ENCODE peak calls at places on chromosomes 11 and 22, in ten cellular contexts. G is NB4, C is cardiac muscle cell, F is thoracic aorta, P is heart right ventricle, R is GM12865, T is spleen, X is RWPE1, D is WTC11, K is heart left ventricle. Y is an unnamed sample.

GRCh38 chr11:17230867-17231851 is 23.4 kb upstream of the PIK3C2A start:
- DNase-seq in D (no peak), F (no peak), P (no peak), X (no peak), C (no peak), K (no peak), R (peak; percentile 84), T (no peak), G (peak; percentile 78), Y (no peak)

GRCh38 chr11:62546244-62546936 is at the start of gene AHNAK:
- DNase-seq in T (peak; percentile 93), X (peak; percentile 62), D (peak; percentile 73), P (peak; percentile 91), F (no peak), R (peak; percentile 79), C (peak; percentile 87), G (peak; percentile 90), K (peak; percentile 94), Y (no peak)

GRCh38 chr11:697811-698311 is 2.2 kb downstream of the TMEM80 start:
- DNase-seq in P (no peak), D (no peak), X (no peak), T (no peak), F (no peak), C (no peak), K (peak; percentile 15), R (no peak), G (no peak), Y (no peak)

GRCh38 chr11:70204466-70204799 is 1.3 kb downstream of the FADD start:
- DNase-seq in F (no peak), K (no peak), P (no peak), G (no peak), R (peak; percentile 55), D (no peak), T (no peak), X (peak; percentile 16), C (no peak), Y (no peak)

GRCh38 chr11:9038537-9038936 is 34.7 kb upstream of the NRIP3 start:
- DNase-seq in P (no peak), K (no peak), D (no peak), T (no peak), R (no peak), C (no peak), X (no peak), F (no peak), G (peak; percentile 7), Y (no peak)

GRCh38 chr22:28222976-28223375 is 303.9 kb upstream of the PITPNB start:
- DNase-seq in P (no peak), G (no peak), T (no peak), R (no peak), C (no peak), X (no peak), K (no peak), D (no peak), F (no peak), Y (no peak)

GRCh38 chr22:49033616-49034015 is 794.1 kb downstream of the BRD1 start:
- DNase-seq in D (no peak), X (no peak), K (no peak), R (no peak), C (no peak), T (peak; percentile 38), P (no peak), G (no peak), F (no peak), Y (no peak)

GRCh38 chr11:35065566-35065965 is 73.4 kb upstream of the CD44 start:
- DNase-seq in P (no peak), G (no peak), C (no peak), X (no peak), D (no peak), T (no peak), K (no peak), F (no peak), R (no peak), Y (no peak)

GRCh38 chr11:108223449-108224149 is 732 bp downstream of the ATM start:
- DNase-seq in X (no peak), F (no peak), G (peak; percentile 54), P (no peak), K (no peak), R (peak; percentile 76), D (no peak), T (no peak), C (no peak), Y (no peak)

GRCh38 chr11:14927146-14927545 is 35.1 kb upstream of the CYP2R1 start:
- DNase-seq in R (no peak), D (no peak), F (no peak), T (no peak), P (no peak), K (no peak), C (no peak), G (no peak), X (no peak), Y (no peak)

GRCh38 chr11:124610295-124610694 is 933 bp upstream of the PANX3 start:
- DNase-seq in R (no peak), T (no peak), P (no peak), F (no peak), C (no peak), D (no peak), K (no peak), X (no peak), G (no peak), Y (no peak)

GRCh38 chr22:32232447-32232846 is 22.7 kb downstream of the SLC5A4 start:
- DNase-seq in R (no peak), F (no peak), K (no peak), X (no peak), T (no peak), G (no peak), D (no peak), C (no peak), P (no peak), Y (no peak)

GRCh38 chr22:32237021-32237420 is 18.1 kb downstream of the SLC5A4 start:
- DNase-seq in X (no peak), K (no peak), C (no peak), F (no peak), D (no peak), P (no peak), G (no peak), R (no peak), T (no peak), Y (no peak)

GRCh38 chr22:32240461-32240860 is 14.7 kb downstream of the SLC5A4 start:
- DNase-seq in D (no peak), F (no peak), P (no peak), G (no peak), R (no peak), X (no peak), C (no peak), T (no peak), K (no peak), Y (no peak)

GRCh38 chr22:32233091-32233490 is 22.1 kb downstream of the SLC5A4 start:
- DNase-seq in R (no peak), F (no peak), P (no peak), T (no peak), G (no peak), D (no peak), X (no peak), C (no peak), K (no peak), Y (no peak)

GRCh38 chr22:32237905-32238304 is 17.2 kb downstream of the SLC5A4 start:
- DNase-seq in T (no peak), X (no peak), C (no peak), P (no peak), R (no peak), K (no peak), G (no peak), D (no peak), F (no peak), Y (no peak)
- TF ChIP-seq CTCF in T (no peak), X (no peak), C (no peak), P (no peak), R (no peak), K (no peak), G (no peak), D (no peak), F (no peak), Y (no peak)

DNA sequence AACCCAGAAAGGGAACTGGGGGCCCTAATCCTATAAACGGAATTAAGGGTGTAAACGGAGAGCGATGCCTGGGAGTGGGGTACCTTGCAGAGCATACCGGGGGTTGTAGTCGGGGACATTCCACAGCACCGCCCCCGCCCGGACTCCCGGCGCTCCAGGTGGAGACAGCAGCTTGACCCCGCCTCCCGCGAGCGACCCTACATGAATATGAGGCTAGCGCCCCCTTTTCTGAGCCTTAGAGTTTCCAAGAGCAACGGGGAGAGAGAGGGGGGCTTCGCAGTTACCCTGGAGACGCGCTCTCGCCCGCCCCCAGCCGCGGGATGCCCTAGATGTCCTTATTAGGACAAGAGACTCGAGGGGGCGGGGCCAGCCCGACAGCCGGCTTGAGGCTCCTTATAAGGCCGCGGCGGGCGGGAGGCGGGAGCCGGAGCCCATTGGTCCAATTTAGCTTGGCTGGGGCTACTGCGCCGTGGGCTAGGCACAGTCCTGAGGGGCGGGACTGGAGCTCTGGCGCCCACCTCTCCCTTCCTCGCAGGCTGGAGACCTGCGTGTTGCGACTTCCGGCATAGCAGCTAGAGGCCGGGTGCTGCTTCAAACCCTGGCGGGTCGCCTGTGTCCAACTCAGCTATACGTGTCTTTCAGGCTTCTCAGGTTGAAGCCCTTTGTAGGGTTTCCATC is 960 bp upstream of the MUS81 start:
- DNase-seq in R (peak; percentile 100), X (peak; percentile 93), T (peak; percentile 100), D (peak; percentile 100), K (peak; percentile 99), G (peak; percentile 100), C (peak; percentile 100), P (peak; percentile 99), F (peak; percentile 97), Y (peak; percentile 83)
- TF ChIP-seq CTCF in R (no peak), X (no peak), T (peak; percentile 41), D (no peak), K (peak; percentile 7), G (no peak), C (peak; percentile 24), P (no peak), F (no peak), Y (no peak)

GRCh38 chr11:30131535-30131934 is 99.3 kb upstream of the FSHB start:
- DNase-seq in K (no peak), G (no peak), T (no peak), D (no peak), X (peak; percentile 4), P (no peak), R (peak; percentile 31), F (no peak), C (peak; percentile 28), Y (no peak)
- TF ChIP-seq CTCF in K (no peak), G (no peak), T (no peak), D (no peak), X (no peak), P (no peak), R (peak; percentile 11), F (no peak), C (no peak), Y (no peak)

DNA sequence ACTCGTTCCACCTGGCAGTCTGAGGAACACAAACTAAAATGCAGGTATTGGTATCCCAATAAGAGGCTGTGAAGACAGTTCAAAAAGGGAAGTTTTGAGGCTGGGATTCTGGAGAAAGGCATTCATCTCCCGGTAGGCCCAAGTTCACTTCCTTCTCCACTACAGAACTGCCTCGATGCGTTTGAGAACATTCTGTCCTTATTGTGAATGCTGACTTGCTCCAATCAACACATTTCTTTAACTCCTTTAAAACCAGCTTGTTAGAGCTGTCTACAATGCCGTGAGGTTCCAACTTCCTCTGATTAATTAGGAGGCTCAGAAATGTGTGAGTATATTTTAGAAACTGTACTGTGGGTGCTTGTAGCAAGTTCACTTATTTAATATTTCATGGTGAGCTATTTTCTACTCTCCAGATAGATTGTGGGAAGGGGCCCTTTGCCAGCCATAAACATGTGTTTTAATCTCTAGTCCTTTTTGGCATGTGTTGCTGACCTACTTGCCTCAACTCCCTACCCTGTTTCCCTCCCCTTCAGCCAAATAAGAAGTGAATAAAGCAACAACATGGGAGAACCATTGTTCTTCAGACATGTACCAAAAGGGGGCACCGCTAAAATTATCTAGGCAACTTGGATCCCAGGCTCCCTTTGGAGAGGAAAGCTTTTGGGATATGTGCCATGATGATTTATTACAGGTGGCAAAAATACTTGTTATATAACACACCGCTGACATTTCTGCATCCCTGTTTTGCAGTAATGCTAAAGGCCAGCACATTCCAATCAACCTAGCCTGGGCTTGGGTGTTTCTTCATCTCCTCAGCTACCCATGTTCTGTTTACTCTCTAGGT is 245.6 kb downstream of the BLID start:
- DNase-seq in G (no peak), X (no peak), C (peak; percentile 8), R (no peak), F (no peak), T (no peak), K (no peak), D (no peak), P (no peak), Y (no peak)
- TF ChIP-seq CTCF in G (no peak), X (no peak), C (peak; percentile 23), R (no peak), F (peak; percentile 4), T (no peak), K (no peak), D (no peak), P (no peak), Y (peak; percentile 11)

Y was measured in AG09309.